ENCODE peak calls at places on chromosome 15, in five cellular contexts. K, S, U, O and A are unnamed samples. For H3K36me3, the result is how much of the 10 kb centered on the place peaks cover.

GRCh38 chr15:24746094-24746493 is 70.5 kb downstream of the NPAP1 start:
- DNase-seq in O (no peak), U (peak), S (no peak), K (no peak), A (no peak)

GRCh38 chr15:72231847-72232461 is 964 bp upstream of the PKM start:
- DNase-seq in K (peak), S (no peak), U (peak), O (peak), A (peak)

GRCh38 chr15:85592148-85592547 is 202.6 kb downstream of the KLHL25 start:
- DNase-seq in U (peak), O (peak), S (no peak), K (peak), A (peak)

GRCh38 chr15:22262613-22263020 is 182.3 kb downstream of the OR4M2 start:
- DNase-seq in U (no peak), S (no peak), O (no peak), K (no peak), A (no peak)

GRCh38 chr15:50881121-50882048 is 27.1 kb upstream of the AP4E1 start:
- DNase-seq in K (peak), U (no peak), O (no peak), S (no peak), A (no peak)

GRCh38 chr15:69489101-69489571 is 36.5 kb downstream of the RPLP1 start:
- DNase-seq in O (no peak), U (peak), K (peak), S (no peak), A (no peak)

GRCh38 chr15:42137461-42138261 is 18.8 kb downstream of the PLA2G4F start:
- DNase-seq in S (peak), O (no peak), K (peak), U (peak), A (peak)

GRCh38 chr15:29942548-29942947 is 120.3 kb upstream of the TJP1 start:
- DNase-seq in O (no peak), K (no peak), U (no peak), S (no peak), A (no peak)

GRCh38 chr15:56464893-56465520 is at the start of gene MNS1:
- DNase-seq in O (peak), K (peak), S (peak), U (peak), A (peak)

GRCh38 chr15:63277893-63278505 is 594 bp downstream of the APH1B start:
- DNase-seq in O (no peak), S (no peak), K (no peak), U (peak), A (no peak)

GRCh38 chr15:71595846-71596553 is 214.4 kb upstream of the NR2E3 start:
- DNase-seq in S (no peak), O (no peak), K (peak), U (no peak), A (no peak)

GRCh38 chr15:79994651-79995050 is 23.7 kb upstream of the BCL2A1 start:
- DNase-seq in U (peak), O (peak), K (peak), S (peak), A (no peak)

GRCh38 chr15:51094606-51095569 is at the start of gene TNFAIP8L3:
- DNase-seq in K (no peak), O (peak), U (no peak), S (no peak), A (peak)

GRCh38 chr15:61034793-61035710 is 194.1 kb downstream of the RORA start:
- DNase-seq in O (no peak), S (no peak), U (no peak), K (peak), A (no peak)

GRCh38 chr15:48718646-48719045 is 73.1 kb upstream of the FBN1 start:
- DNase-seq in U (no peak), S (no peak), O (no peak), K (peak), A (no peak)

GRCh38 chr15:89486726-89487050 is 9.7 kb downstream of the RHCG start:
- DNase-seq in K (no peak), S (no peak), U (no peak), O (no peak), A (peak)

GRCh38 chr15:90540768-90541167 is 11.0 kb downstream of the CRTC3 start:
- DNase-seq in O (no peak), U (no peak), K (no peak), S (no peak), A (no peak)

GRCh38 chr15:52306270-52306669 is 10.7 kb upstream of the MYO5C start:
- DNase-seq in O (no peak), K (peak), S (no peak), U (peak), A (no peak)

GRCh38 chr15:49855917-49856637 is 235.2 kb downstream of the DTWD1 start:
- DNase-seq in U (no peak), K (peak), O (no peak), S (no peak), A (no peak)

DNA sequence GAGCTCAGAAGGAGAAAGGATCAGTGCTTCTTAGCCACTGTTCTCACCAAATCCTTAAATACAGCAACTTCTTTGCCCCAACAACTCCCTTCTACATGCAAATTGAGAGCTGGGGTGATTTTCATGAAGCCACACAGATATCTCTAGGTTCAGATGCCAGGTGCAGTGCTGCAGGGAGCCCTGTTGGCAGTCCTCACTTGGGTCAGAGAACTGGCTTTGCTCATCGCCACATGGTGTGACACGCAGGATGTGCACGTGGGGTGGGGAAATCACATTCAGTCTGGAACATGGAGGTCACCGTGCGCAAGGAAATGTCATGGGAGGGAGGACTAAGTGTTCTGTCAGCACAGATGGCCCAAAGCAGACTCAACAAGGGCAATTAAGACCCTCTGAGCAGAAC is 103.8 kb downstream of the WDR76 start:
- DNase-seq in U (no peak), O (no peak), K (no peak), S (no peak), A (no peak)
- H3K36me3 ChIP-seq in U (under half), O (under half), K (under half), S (under half), A (under half)

GRCh38 chr15:75371901-75372688 is 3.7 kb upstream of the MAN2C1 start:
- DNase-seq in U (no peak), O (no peak), K (no peak), S (no peak), A (no peak)
- H3K27ac ChIP-seq in U (no peak), O (no peak), K (no peak), S (no peak), A (no peak)

DNA sequence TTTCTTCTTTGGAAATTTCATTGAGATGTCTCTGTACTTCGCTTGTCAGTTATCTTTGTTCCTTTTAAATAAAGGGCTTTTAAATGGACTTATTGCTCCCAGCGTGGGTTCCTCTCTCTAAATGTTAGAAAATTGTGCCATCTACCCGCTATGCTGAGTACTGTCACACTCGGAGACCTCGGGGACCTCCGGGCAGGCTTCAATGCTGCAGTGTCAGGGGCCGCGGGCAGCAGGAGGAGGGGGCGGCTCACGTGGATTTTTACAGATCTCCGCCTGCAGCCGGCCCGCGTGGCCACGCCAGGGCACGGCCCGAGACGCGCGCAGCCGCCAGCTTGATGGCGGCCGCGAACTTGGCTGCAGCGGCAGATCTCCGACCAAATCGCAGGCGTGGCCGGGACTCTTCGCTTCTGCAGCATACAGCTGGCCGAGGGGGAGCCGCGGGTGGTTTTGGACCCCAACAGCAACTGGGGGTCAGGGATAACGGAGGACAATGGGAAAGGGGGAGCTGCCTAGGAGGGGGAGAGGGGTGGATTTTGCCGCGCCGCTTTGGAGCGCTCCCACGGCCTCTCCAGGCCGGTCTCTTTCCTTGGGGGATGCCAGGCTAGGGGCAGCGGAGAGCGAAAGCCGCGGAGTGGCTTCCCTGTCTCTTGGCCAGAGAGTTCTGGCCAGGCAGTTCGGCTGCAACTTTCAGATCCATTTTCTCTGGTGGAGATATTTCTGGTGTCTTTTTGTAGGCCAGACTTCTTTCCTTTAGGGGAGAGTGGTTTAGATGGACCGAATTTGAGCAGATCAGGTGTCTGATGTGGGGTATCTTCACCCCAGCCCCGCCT is 15.3 kb downstream of the NR2F2 start:
- DNase-seq in O (no peak), U (peak), S (no peak), K (no peak), A (peak)
- TF ChIP-seq EZH2 in O (no peak), U (no peak), S (no peak), K (no peak), A (no peak)

GRCh38 chr15:77024273-77025065 is 29.5 kb downstream of the PSTPIP1 start:
- DNase-seq in S (no peak), O (peak), K (no peak), U (peak), A (peak)

GRCh38 chr15:77025471-77025901 is 30.6 kb downstream of the PSTPIP1 start:
- DNase-seq in S (no peak), O (no peak), U (no peak), K (no peak), A (no peak)

GRCh38 chr15:77025941-77026411 is 31.1 kb downstream of the PSTPIP1 start:
- DNase-seq in S (no peak), K (no peak), O (no peak), U (no peak), A (no peak)

GRCh38 chr15:77023576-77024272 is 28.8 kb downstream of the PSTPIP1 start:
- DNase-seq in K (no peak), U (no peak), S (no peak), O (no peak), A (no peak)

DNA sequence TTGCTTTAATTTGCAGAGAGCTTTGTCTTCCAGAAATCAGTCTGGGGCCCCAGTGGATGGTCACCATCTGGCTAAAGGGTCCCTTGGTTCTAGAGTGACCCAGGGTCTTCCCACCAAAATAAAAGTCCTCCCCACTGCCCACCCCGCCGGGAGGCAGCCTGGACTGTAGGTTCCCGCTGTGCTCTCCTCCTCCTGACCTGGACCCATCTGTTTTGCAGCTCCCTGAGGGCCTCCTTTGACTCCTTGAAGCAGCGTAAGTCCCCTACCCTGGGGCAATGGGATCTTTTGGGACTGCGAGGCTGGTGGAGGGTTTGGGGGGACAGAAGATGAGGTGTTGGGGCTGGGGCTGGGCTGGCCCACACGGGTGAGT is 30.1 kb downstream of the PSTPIP1 start:
- DNase-seq in U (no peak), K (no peak), S (no peak), O (no peak), A (no peak)
- H3K36me3 ChIP-seq in U (under half), K (under half), S (under half), O (under half), A (under half)

GRCh38 chr15:39657181-39657580 is 76.3 kb downstream of the THBS1 start:
- DNase-seq in K (no peak), O (no peak), U (no peak), S (no peak), A (no peak)
- H3K27ac ChIP-seq in K (peak), O (no peak), U (no peak), S (no peak), A (no peak)